ENCODE peak calls at places on chromosomes 13 and 19, in ten cellular contexts. C is body of pancreas; V is frontal cortex; M is posterior cingulate gyrus; H is K562; R is BE2C; I is neuronal stem cell; Q is psoas muscle; P is stimulated activated CD4-positive, alpha-beta T cell treated with anti-CD3 and anti-CD28 coated beads, Interleukin-12 subunit alpha, Interleukin-12 subunit beta, amount 100 ng/mL, for 24 hours; J is hepatic stellate cell. Z is an unnamed sample.

GRCh38 chr13:84431646-84432045 is 549.4 kb upstream of the SLITRK1 start:
- DNase-seq in C (no peak), V (no peak), M (no peak), H (no peak), R (no peak), I (no peak), Q (no peak), P (no peak), J (no peak), Z (no peak)

GRCh38 chr19:4375620-4376228 is 24.6 kb downstream of the SH3GL1 start:
- DNase-seq in C (peak), V (no peak), M (peak), H (peak), R (peak), I (no peak), Q (no peak), P (no peak), J (peak), Z (peak)

GRCh38 chr19:42154471-42155323 is 22.5 kb upstream of the POU2F2 start:
- DNase-seq in C (no peak), V (no peak), M (no peak), H (no peak), R (no peak), I (no peak), Q (no peak), P (no peak), J (no peak), Z (no peak)

GRCh38 chr13:77429320-77430142 is 102.6 kb upstream of the MYCBP2 start:
- DNase-seq in C (no peak), V (no peak), M (no peak), H (no peak), R (no peak), I (no peak), Q (no peak), P (no peak), J (no peak), Z (peak)

GRCh38 chr19:14434157-14434501 is 1.0 kb downstream of the PKN1 start:
- DNase-seq in C (peak), V (no peak), M (no peak), H (no peak), R (no peak), I (no peak), Q (no peak), P (no peak), J (no peak), Z (peak)

GRCh38 chr19:447816-448546 is 12.9 kb downstream of the SHC2 start:
- DNase-seq in C (no peak), V (no peak), M (no peak), H (no peak), R (peak), I (no peak), Q (no peak), P (no peak), J (no peak), Z (no peak)

GRCh38 chr13:86193281-86193680 is 394.1 kb upstream of the SLITRK6 start:
- DNase-seq in C (no peak), V (no peak), M (no peak), H (no peak), R (no peak), I (peak), Q (no peak), P (no peak), J (no peak), Z (no peak)

GRCh38 chr19:37987356-37988332 is 80.6 kb downstream of the SIPA1L3 start:
- DNase-seq in C (no peak), V (no peak), M (no peak), H (peak), R (no peak), I (no peak), Q (no peak), P (no peak), J (no peak), Z (no peak)

GRCh38 chr13:26183416-26183815 is 38.7 kb downstream of the RNF6 start:
- DNase-seq in C (no peak), V (no peak), M (no peak), H (no peak), R (no peak), I (no peak), Q (no peak), P (no peak), J (no peak), Z (no peak)

GRCh38 chr19:1968279-1969175 is 27.6 kb downstream of the CSNK1G2 start:
- DNase-seq in C (no peak), V (no peak), M (no peak), H (no peak), R (peak), I (no peak), Q (no peak), P (no peak), J (no peak), Z (no peak)

GRCh38 chr19:42108527-42109389 is 23.5 kb downstream of the POU2F2 start:
- DNase-seq in C (peak), V (peak), M (peak), H (peak), R (peak), I (peak), Q (peak), P (peak), J (peak), Z (peak)

GRCh38 chr19:1290699-1291651 is 5.3 kb downstream of the EFNA2 start:
- DNase-seq in C (no peak), V (no peak), M (no peak), H (no peak), R (no peak), I (no peak), Q (no peak), P (no peak), J (no peak), Z (peak)

GRCh38 chr19:50921391-50922315 is 10.5 kb upstream of the KLK4 start:
- DNase-seq in C (no peak), V (no peak), M (no peak), H (no peak), R (no peak), I (peak), Q (no peak), P (no peak), J (no peak), Z (no peak)

GRCh38 chr19:46728693-46729339 is 11.9 kb upstream of the PRKD2 start:
- DNase-seq in C (peak), V (peak), M (peak), H (peak), R (peak), I (peak), Q (peak), P (peak), J (peak), Z (peak)

GRCh38 chr13:30864352-30865130 is 41.5 kb upstream of the MEDAG start:
- DNase-seq in C (no peak), V (no peak), M (no peak), H (no peak), R (no peak), I (no peak), Q (no peak), P (no peak), J (peak), Z (no peak)

GRCh38 chr13:24341439-24341838 is 32.1 kb downstream of the C1QTNF9 start:
- DNase-seq in C (no peak), V (no peak), M (no peak), H (no peak), R (no peak), I (no peak), Q (no peak), P (no peak), J (no peak), Z (no peak)

GRCh38 chr13:97030705-97031452 is 36.6 kb upstream of the OXGR1 start:
- DNase-seq in C (no peak), V (peak), M (no peak), H (peak), R (peak), I (peak), Q (no peak), P (no peak), J (peak), Z (no peak)

GRCh38 chr19:5436101-5436947 is 18.9 kb upstream of the ZNRF4 start:
- DNase-seq in C (no peak), V (peak), M (peak), H (peak), R (peak), I (peak), Q (no peak), P (no peak), J (peak), Z (no peak)

GRCh38 chr19:38209671-38210457 is 14.2 kb downstream of the DPF1 start:
- DNase-seq in C (peak), V (peak), M (peak), H (no peak), R (peak), I (peak), Q (peak), P (no peak), J (peak), Z (no peak)

GRCh38 chr13:33087790-33088189 is 71.6 kb downstream of the KL start:
- DNase-seq in C (no peak), V (no peak), M (no peak), H (no peak), R (no peak), I (no peak), Q (no peak), P (no peak), J (no peak), Z (no peak)

GRCh38 chr19:2627319-2627829 is 75.1 kb downstream of the GNG7 start:
- DNase-seq in C (peak), V (peak), M (peak), H (no peak), R (no peak), I (no peak), Q (peak), P (peak), J (peak), Z (peak)

GRCh38 chr13:112252744-112253590 is 123.2 kb upstream of the SPACA7 start:
- DNase-seq in C (no peak), V (no peak), M (no peak), H (no peak), R (no peak), I (no peak), Q (no peak), P (no peak), J (no peak), Z (no peak)

GRCh38 chr19:30240904-30241695 is 131.1 kb upstream of the ZNF536 start:
- DNase-seq in C (no peak), V (no peak), M (no peak), H (no peak), R (no peak), I (no peak), Q (no peak), P (no peak), J (no peak), Z (no peak)

GRCh38 chr13:101303512-101303911 is 112.8 kb downstream of the NALCN start:
- DNase-seq in C (no peak), V (peak), M (no peak), H (no peak), R (no peak), I (no peak), Q (no peak), P (no peak), J (no peak), Z (no peak)

GRCh38 chr19:19160489-19161035 is 9.5 kb downstream of the MEF2B start:
- DNase-seq in C (no peak), V (no peak), M (no peak), H (no peak), R (no peak), I (no peak), Q (no peak), P (no peak), J (no peak), Z (peak)

GRCh38 chr19:7450243-7451223 is 38.3 kb downstream of the PEX11G start:
- DNase-seq in C (no peak), V (no peak), M (no peak), H (no peak), R (no peak), I (peak), Q (no peak), P (no peak), J (no peak), Z (peak)

Z was measured in B cell.